ENCODE peak calls at places on chromosomes 7 and 10, in nine cellular contexts. M, J, K, D, I, N, Z, E and W are unnamed samples.

GRCh38 chr7:26500749-26501352 is 209.2 kb downstream of the SNX10 start:
- DNase-seq in M (peak; percentile 57), J (peak; percentile 7), K (no peak), D (peak; percentile 36), I (peak; percentile 55), N (no peak), Z (no peak), E (peak; percentile 57), W (peak; percentile 36)

GRCh38 chr10:132113206-132113605 is 47.5 kb downstream of the JAKMIP3 start:
- DNase-seq in M (no peak), J (no peak), K (peak; percentile 82), D (no peak), I (no peak), N (no peak), Z (no peak), E (no peak), W (no peak)

GRCh38 chr7:133705596-133705995 is 421.5 kb upstream of the LRGUK start:
- DNase-seq in M (no peak), J (peak; percentile 21), K (no peak), D (no peak), I (no peak), N (no peak), Z (no peak), E (no peak), W (peak; percentile 5)

GRCh38 chr10:43123361-43124093 is 14.7 kb upstream of the CSGALNACT2 start:
- DNase-seq in M (no peak), J (no peak), K (peak; percentile 20), D (no peak), I (no peak), N (no peak), Z (no peak), E (no peak), W (no peak)

GRCh38 chr7:135761751-135762488 is 13.3 kb upstream of the FAM180A start:
- DNase-seq in M (no peak), J (peak; percentile 54), K (no peak), D (no peak), I (no peak), N (no peak), Z (no peak), E (no peak), W (no peak)

GRCh38 chr7:23072043-23072442 is 33.5 kb upstream of the KLHL7 start:
- DNase-seq in M (no peak), J (peak; percentile 45), K (no peak), D (no peak), I (no peak), N (no peak), Z (no peak), E (no peak), W (peak; percentile 33)

GRCh38 chr10:44811072-44811471 is 100.1 kb upstream of the TMEM72 start:
- DNase-seq in M (no peak), J (no peak), K (no peak), D (no peak), I (no peak), N (no peak), Z (no peak), E (no peak), W (no peak)

GRCh38 chr10:59668081-59668480 is 41.6 kb downstream of the SLC16A9 start:
- DNase-seq in M (no peak), J (no peak), K (no peak), D (no peak), I (no peak), N (no peak), Z (no peak), E (no peak), W (peak; percentile 56)

GRCh38 chr10:110372656-110373055 is 67.9 kb upstream of the SMNDC1 start:
- DNase-seq in M (no peak), J (peak; percentile 38), K (no peak), D (no peak), I (no peak), N (no peak), Z (no peak), E (no peak), W (no peak)

GRCh38 chr10:91551856-91552255 is 81.0 kb downstream of the PPP1R3C start:
- DNase-seq in M (no peak), J (peak; percentile 81), K (peak; percentile 91), D (peak; percentile 42), I (peak; percentile 14), N (peak; percentile 64), Z (no peak), E (peak; percentile 30), W (peak; percentile 78)

GRCh38 chr7:122256036-122256805 is 48.3 kb downstream of the FEZF1 start:
- DNase-seq in M (no peak), J (no peak), K (no peak), D (no peak), I (no peak), N (no peak), Z (no peak), E (no peak), W (peak; percentile 81)

GRCh38 chr10:86595496-86595895 is 58.9 kb upstream of the OPN4 start:
- DNase-seq in M (no peak), J (no peak), K (peak; percentile 47), D (no peak), I (no peak), N (peak; percentile 23), Z (no peak), E (no peak), W (no peak)

GRCh38 chr10:116268976-116269375 is 4.0 kb downstream of the GFRA1 start:
- DNase-seq in M (no peak), J (no peak), K (no peak), D (no peak), I (no peak), N (no peak), Z (no peak), E (no peak), W (no peak)